ENCODE peak calls at places on chromosomes 4 and X, in five cellular contexts. K is transverse colon, J is left ventricle myocardium inferior, O is HL-60, X is endodermal cell. P is an unnamed sample.

GRCh38 chr4:174222266-174222872 is 61.1 kb downstream of the FBXO8 start:
- DNase-seq in K (no peak), J (no peak), O (no peak), X (no peak), P (no peak)

GRCh38 chr4:6760865-6761264 is 21.7 kb upstream of the KIAA0232 start:
- DNase-seq in K (peak), J (no peak), O (no peak), X (no peak), P (no peak)

GRCh38 chr4:1260418-1261106 is 11.6 kb upstream of the CTBP1 start:
- DNase-seq in K (no peak), J (no peak), O (no peak), X (no peak), P (no peak)

GRCh38 chr4:87916636-87917035 is 58.9 kb upstream of the SPP1 start:
- DNase-seq in K (no peak), J (no peak), O (no peak), X (peak), P (no peak)

GRCh38 chr4:183876268-183876934 is 28.7 kb upstream of the STOX2 start:
- DNase-seq in K (peak), J (peak), O (no peak), X (no peak), P (peak)

GRCh38 chrX:154458954-154459829 is 1.1 kb downstream of the PLXNA3 start:
- DNase-seq in K (peak), J (peak), O (no peak), X (peak), P (no peak)

GRCh38 chrX:96685205-96686099 is 810 bp downstream of the DIAPH2 start:
- DNase-seq in K (peak), J (peak), O (peak), X (peak), P (peak)

GRCh38 chr4:83873996-83874395 is 338.1 kb downstream of the GPAT3 start:
- DNase-seq in K (no peak), J (no peak), O (no peak), X (no peak), P (no peak)

GRCh38 chrX:153878285-153878779 is 7.6 kb downstream of the L1CAM start:
- DNase-seq in K (no peak), J (no peak), O (no peak), X (no peak), P (no peak)

GRCh38 chr4:174592985-174593335 is 70.7 kb upstream of the HPGD start:
- DNase-seq in K (no peak), J (no peak), O (peak), X (no peak), P (no peak)

GRCh38 chrX:30327762-30328161 is 18.6 kb upstream of the NR0B1 start:
- DNase-seq in K (no peak), J (no peak), O (no peak), X (no peak), P (no peak)

GRCh38 chrX:151902813-151903591 is 9.7 kb upstream of the MAGEA4 start:
- DNase-seq in K (peak), J (peak), O (no peak), X (no peak), P (no peak)

GRCh38 chr4:170420255-170420693 is 330.5 kb upstream of the AADAT start:
- DNase-seq in K (no peak), J (no peak), O (peak), X (no peak), P (no peak)

GRCh38 chr4:128871948-128872347 is 62.4 kb downstream of the JADE1 start:
- DNase-seq in K (no peak), J (no peak), O (no peak), X (no peak), P (no peak)

GRCh38 chrX:22534643-22535042 is 261.9 kb downstream of the CBLL2 start:
- DNase-seq in K (peak), J (peak), O (no peak), X (no peak), P (no peak)

GRCh38 chr4:92215471-92215870 is 88.3 kb upstream of the GRID2 start:
- DNase-seq in K (no peak), J (no peak), O (no peak), X (no peak), P (no peak)

GRCh38 chrX:67604979-67605703 is 61.3 kb downstream of the AR start:
- DNase-seq in K (no peak), J (no peak), O (no peak), X (no peak), P (no peak)

GRCh38 chr4:3656441-3657376 is 109.5 kb upstream of the ADRA2C start:
- DNase-seq in K (no peak), J (no peak), O (no peak), X (no peak), P (no peak)

GRCh38 chrX:46965125-46965758 is 53.0 kb downstream of the JADE3 start:
- DNase-seq in K (no peak), J (no peak), O (no peak), X (no peak), P (no peak)

GRCh38 chrX:48507246-48507645 is 1.5 kb upstream of the PORCN start:
- DNase-seq in K (no peak), J (no peak), O (no peak), X (no peak), P (no peak)

GRCh38 chr4:137000432-137000831 is 531.9 kb downstream of the PCDH18 start:
- DNase-seq in K (no peak), J (no peak), O (no peak), X (no peak), P (no peak)

GRCh38 chr4:184295206-184295605 is 77.5 kb upstream of the ENPP6 start:
- DNase-seq in K (no peak), J (no peak), O (no peak), X (no peak), P (no peak)

GRCh38 chrX:150182176-150182575 is 180.9 kb upstream of the MAMLD1 start:
- DNase-seq in K (no peak), J (no peak), O (no peak), X (no peak), P (no peak)

GRCh38 chr4:95409127-95409526 is 139.6 kb downstream of the UNC5C start:
- DNase-seq in K (no peak), J (no peak), O (no peak), X (no peak), P (no peak)

GRCh38 chr4:162645381-162645780 is 481.6 kb upstream of the FSTL5 start:
- DNase-seq in K (no peak), J (no peak), O (no peak), X (no peak), P (no peak)

GRCh38 chr4:168585168-168586091 is 88.6 kb downstream of the PALLD start:
- DNase-seq in K (peak), J (peak), O (peak), X (peak), P (peak)

GRCh38 chr4:81207793-81208192 is 7.2 kb downstream of the PRKG2 start:
- DNase-seq in K (no peak), J (no peak), O (no peak), X (no peak), P (no peak)

GRCh38 chr4:7260569-7260968 is 68.2 kb downstream of the SORCS2 start:
- DNase-seq in K (no peak), J (no peak), O (no peak), X (no peak), P (no peak)

GRCh38 chrX:47518105-47518504 is 35.1 kb upstream of the ZNF41 start:
- DNase-seq in K (no peak), J (no peak), O (no peak), X (no peak), P (no peak)

GRCh38 chrX:3549442-3549875 is 164.0 kb downstream of the PRKX start:
- DNase-seq in K (no peak), J (peak), O (no peak), X (peak), P (no peak)

GRCh38 chr4:18033111-18034085 is 11.8 kb upstream of the LCORL start:
- DNase-seq in K (no peak), J (no peak), O (no peak), X (no peak), P (no peak)

GRCh38 chrX:21943460-21944135 is 3.1 kb downstream of the SMS start:
- DNase-seq in K (no peak), J (no peak), O (no peak), X (peak), P (no peak)

GRCh38 chr4:83386931-83387897 is 52.6 kb upstream of the HPSE start:
- DNase-seq in K (no peak), J (no peak), O (no peak), X (peak), P (no peak)

GRCh38 chr4:26150948-26151347 is 169.9 kb upstream of the RBPJ start:
- DNase-seq in K (no peak), J (no peak), O (no peak), X (no peak), P (no peak)

GRCh38 chr4:88244056-88244455 is 40.3 kb downstream of the PPM1K start:
- DNase-seq in K (no peak), J (no peak), O (no peak), X (no peak), P (no peak)

GRCh38 chr4:137740192-137740591 is 207.9 kb upstream of the PCDH18 start:
- DNase-seq in K (no peak), J (no peak), O (no peak), X (no peak), P (no peak)

DNA sequence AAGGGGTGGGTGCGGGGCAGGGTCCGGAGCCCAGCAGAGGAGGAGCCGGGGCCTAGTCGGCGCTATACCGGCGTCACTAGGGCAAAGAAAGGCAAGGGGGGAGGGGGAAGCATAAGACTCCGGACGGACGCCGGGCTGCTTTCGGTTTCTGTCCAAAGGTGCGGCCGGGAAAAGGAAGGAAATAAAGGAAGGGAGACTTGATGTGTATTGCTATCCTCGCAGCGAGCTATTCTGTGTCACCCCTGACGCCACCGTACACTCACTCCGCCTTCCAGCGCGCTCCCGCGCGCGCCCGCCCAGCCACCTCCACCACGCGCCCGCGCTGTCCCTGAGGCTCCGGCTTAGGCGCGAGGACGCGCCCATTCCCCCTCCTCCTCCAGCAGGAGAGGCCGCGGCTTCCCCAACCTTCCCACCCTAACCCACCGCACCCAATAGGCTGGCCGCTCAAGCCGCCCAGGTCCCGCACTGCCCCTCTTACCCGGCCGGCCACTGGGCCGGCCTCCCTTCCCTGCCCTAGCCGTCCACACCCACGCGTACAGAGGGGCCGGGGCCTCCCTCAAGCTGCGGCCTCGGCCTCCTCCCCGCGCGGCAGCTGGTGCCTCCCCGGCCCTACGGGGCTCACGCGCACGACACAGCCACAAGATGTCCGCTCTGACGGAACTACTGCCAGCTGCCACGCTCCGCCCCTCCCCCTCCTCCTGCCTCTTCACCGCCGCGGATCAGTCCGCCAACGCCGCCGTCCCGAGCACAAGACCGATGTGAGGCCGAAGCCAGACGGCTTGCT is at the start of gene UBE2D3:
- DNase-seq in K (peak), J (peak), O (peak), X (peak), P (peak)
- TF ChIP-seq CTCF in K (no peak), J (peak), O (no peak), X (no peak), P (no peak)

DNA sequence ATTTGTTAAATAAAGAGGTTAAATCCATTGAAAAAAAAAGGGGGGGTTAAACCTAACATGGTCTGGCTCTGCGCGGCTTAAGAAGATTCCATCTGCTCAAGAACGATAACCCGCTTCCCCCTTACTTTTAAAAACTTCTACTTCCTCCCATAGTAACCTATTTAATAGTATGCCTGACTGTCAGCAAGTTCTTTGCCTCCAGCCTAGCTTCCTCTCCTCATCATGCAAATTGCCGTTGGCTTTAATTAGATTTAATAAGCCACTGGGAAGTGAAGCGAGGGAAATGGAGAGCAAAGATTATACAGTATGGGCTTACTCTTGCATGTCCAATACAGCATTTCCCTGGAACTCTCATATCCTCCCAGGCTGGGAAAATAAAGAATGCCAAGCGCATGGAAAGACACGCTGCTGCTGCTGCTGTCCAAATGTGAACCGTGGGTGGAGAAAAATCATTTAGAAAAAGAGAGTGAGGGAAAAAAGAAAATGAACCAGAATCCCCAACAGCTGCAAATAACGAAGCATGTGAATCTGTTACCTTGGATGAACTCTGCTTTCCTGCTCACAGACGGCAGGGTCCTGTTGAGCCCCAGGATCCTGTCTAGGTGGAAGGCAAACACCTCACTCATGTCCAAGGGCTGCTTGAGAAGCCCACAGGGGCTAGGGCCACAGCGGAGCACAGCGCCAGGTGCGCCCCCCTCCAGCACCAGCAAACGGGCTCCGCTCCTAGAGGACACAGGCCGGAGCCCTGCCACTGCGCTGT is 2.7 kb downstream of the GASK1B start:
- DNase-seq in K (no peak), J (no peak), O (peak), X (no peak), P (no peak)
- H3K4me3 ChIP-seq in K (no peak), J (peak), O (no peak), X (no peak), P (peak)

DNA sequence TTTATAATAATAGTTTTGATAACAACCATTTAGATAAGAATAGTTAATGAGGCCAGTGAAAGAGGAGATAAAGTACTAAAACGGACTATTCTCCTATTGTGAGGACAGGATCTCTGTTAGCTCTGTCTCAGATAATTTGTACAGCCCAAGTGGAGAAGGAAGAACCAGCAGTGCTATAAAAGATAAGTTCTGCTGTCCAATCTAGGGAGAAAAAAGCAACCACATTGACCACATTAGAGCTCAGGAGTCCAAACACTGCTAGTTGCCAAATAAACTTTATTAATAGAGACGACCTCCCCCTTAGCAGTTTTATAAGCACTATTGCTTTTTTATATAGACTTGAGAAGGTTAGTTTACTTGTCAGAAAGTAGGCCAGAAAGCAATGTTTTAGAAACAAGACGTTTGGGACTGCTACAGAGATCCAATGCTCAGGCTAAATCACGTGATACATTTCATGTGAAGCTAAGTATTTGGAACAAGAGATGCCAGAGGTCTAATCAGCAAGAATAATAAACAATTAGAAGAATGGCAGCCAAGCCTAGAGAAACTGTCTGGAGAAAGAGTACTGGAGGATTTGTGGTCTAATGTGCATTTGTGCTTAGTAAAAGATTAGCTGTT is 15.9 kb downstream of the IL15 start:
- DNase-seq in K (no peak), J (no peak), O (no peak), X (no peak), P (no peak)
- H3K27ac ChIP-seq in K (peak), J (peak), O (no peak), X (no peak), P (no peak)

GRCh38 chr4:118352843-118353373 is at the start of gene PRSS12:
- DNase-seq in K (peak), J (peak), O (peak), X (peak), P (peak)
- TF ChIP-seq CTCF in K (peak), J (peak), O (peak), X (peak), P (no peak)

GRCh38 chrX:40009462-40009851 is 88.3 kb downstream of the BCOR start:
- DNase-seq in K (no peak), J (peak), O (no peak), X (peak), P (no peak)
- H3K4me3 ChIP-seq in K (no peak), J (peak), O (no peak), X (peak), P (no peak)

GRCh38 chrX:79369871-79370270 is 2.7 kb upstream of the ITM2A start:
- DNase-seq in K (no peak), J (no peak), O (no peak), X (no peak), P (no peak)

GRCh38 chrX:79367907-79368306 is 773 bp upstream of the ITM2A start:
- DNase-seq in K (no peak), J (no peak), O (no peak), X (no peak), P (no peak)

GRCh38 chrX:79365591-79365990 is 1.5 kb downstream of the ITM2A start:
- DNase-seq in K (no peak), J (no peak), O (no peak), X (no peak), P (no peak)

GRCh38 chrX:79366556-79366887 is 612 bp downstream of the ITM2A start:
- DNase-seq in K (no peak), J (no peak), O (no peak), X (no peak), P (no peak)

DNA sequence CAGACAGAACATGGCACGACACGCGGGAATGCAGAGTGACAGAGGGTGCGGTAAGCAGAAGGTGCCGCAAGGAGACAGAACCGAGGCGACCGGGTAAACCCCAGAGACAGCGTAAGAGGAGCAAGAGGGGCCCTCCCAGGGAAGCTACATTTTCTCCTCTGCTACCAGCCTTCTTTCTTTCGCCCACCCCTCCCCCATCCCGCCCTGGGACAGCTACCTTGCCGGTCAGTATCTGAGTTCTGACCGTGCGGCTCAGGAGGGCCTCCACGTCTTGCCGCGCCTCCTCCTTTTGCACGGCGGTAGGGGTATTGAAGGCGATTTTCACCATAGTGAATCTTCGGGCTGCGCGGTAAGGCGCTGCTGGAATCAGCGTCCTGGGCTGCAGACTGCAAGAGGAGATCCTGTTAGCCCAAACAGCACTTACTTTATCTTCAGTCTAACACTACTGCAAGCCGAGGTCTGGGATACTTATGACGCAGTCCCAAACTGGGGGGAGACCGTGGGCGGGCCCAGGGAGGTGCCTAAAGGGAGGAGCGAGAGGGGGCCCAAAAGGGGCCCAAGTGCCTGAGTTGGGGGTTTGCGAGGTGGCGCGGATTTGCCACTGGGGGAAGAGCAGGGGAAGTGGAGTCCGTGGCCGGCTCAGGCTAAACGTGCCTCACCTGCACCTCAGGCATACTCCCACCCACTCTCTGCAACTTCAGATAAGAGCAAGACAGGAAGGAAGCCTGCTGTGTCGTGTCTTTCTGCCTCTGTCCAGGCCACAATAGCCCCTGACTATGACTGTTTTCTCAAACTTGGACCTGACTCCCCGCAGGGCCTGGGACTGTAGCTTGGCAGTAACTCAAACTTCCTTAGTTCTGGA is at the start of gene ITM2A:
- DNase-seq in K (peak), J (peak), O (peak), X (peak), P (no peak)
- H3K27ac ChIP-seq in K (peak), J (peak), O (peak), X (no peak), P (peak)

GRCh38 chr4:139015269-139015947 is at the start of gene NOCT:
- DNase-seq in K (peak), J (peak), O (peak), X (peak), P (peak)
- TF ChIP-seq CTCF in K (peak), J (peak), O (no peak), X (peak), P (no peak)

GRCh38 chrX:137747231-137747630 is 181.3 kb downstream of the ZIC3 start:
- DNase-seq in K (no peak), J (no peak), O (no peak), X (peak), P (no peak)
- H3K4me3 ChIP-seq in K (no peak), J (no peak), O (no peak), X (peak), P (no peak)

DNA sequence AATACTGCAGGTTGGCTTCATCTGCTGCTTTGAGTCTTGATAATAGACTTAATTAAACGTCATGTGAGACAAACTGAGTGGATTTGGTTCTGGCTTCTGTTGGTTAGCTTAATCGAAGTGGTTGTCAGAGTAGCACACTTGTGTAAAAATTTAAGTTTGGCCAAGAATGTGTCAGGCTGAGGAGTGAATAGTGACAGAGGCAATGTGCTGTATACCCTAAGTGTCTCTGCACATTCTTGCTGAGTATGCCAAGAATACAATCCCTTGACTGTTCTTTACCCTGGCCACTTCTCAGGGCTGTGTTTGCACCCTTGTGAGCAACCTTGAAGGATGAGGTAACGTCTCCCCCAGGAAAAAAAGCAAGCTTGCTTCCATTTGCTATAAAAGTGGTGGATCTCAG is 14.9 kb downstream of the RPS3A start:
- DNase-seq in K (no peak), J (no peak), O (no peak), X (peak), P (no peak)
- H3K27ac ChIP-seq in K (no peak), J (peak), O (no peak), X (no peak), P (peak)

GRCh38 chr4:122732329-122733026 is at the start of gene BBS12:
- DNase-seq in K (peak), J (peak), O (peak), X (peak), P (peak)
- TF ChIP-seq CTCF in K (no peak), J (peak), O (peak), X (peak), P (peak)

P was measured in lung.